ENCODE peak calls at places on chromosomes 12 and 14, in six cellular contexts. One of them, this sample, is unnamed.

GRCh38 chr12:111441107-111441928 is 35.6 kb downstream of the SH2B3 start:
- DNase-seq in foreskin keratinocyte: no peak
- DNase-seq in SK-N-SH: no peak
- DNase-seq in IMR-90: no peak
- DNase-seq in progenitor cell of endocrine pancreas: no peak
- DNase-seq in WTC11: no peak
- DNase-seq in this sample: no peak

GRCh38 chr14:34548472-34548981 is 9.0 kb upstream of the EAPP start:
- DNase-seq in SK-N-SH: no peak
- DNase-seq in foreskin keratinocyte: no peak
- DNase-seq in progenitor cell of endocrine pancreas: no peak
- DNase-seq in IMR-90: no peak
- DNase-seq in WTC11: no peak
- DNase-seq in this sample: no peak

GRCh38 chr14:24231263-24232120 is 675 bp downstream of the NEDD8 start:
- DNase-seq in SK-N-SH: peak
- DNase-seq in WTC11: no peak
- DNase-seq in progenitor cell of endocrine pancreas: no peak
- DNase-seq in foreskin keratinocyte: peak
- DNase-seq in IMR-90: no peak
- DNase-seq in this sample: no peak

GRCh38 chr14:103723176-103724081 is 7.8 kb downstream of the ZFYVE21 start:
- DNase-seq in IMR-90: no peak
- DNase-seq in progenitor cell of endocrine pancreas: no peak
- DNase-seq in SK-N-SH: no peak
- DNase-seq in foreskin keratinocyte: no peak
- DNase-seq in WTC11: no peak
- DNase-seq in this sample: no peak

GRCh38 chr12:6684609-6685008 is 4.6 kb downstream of the ZNF384 start:
- DNase-seq in WTC11: peak
- DNase-seq in SK-N-SH: peak
- DNase-seq in IMR-90: peak
- DNase-seq in progenitor cell of endocrine pancreas: no peak
- DNase-seq in foreskin keratinocyte: no peak
- DNase-seq in this sample: no peak

GRCh38 chr12:107318804-107319535 is 225.6 kb upstream of the CRY1 start:
- DNase-seq in foreskin keratinocyte: peak
- DNase-seq in progenitor cell of endocrine pancreas: peak
- DNase-seq in WTC11: peak
- DNase-seq in IMR-90: peak
- DNase-seq in SK-N-SH: peak
- DNase-seq in this sample: peak

GRCh38 chr12:109606261-109607028 is 32.9 kb downstream of the MVK start:
- DNase-seq in foreskin keratinocyte: no peak
- DNase-seq in SK-N-SH: peak
- DNase-seq in progenitor cell of endocrine pancreas: peak
- DNase-seq in IMR-90: no peak
- DNase-seq in WTC11: peak
- DNase-seq in this sample: no peak

GRCh38 chr12:124259168-124260066 is 35.5 kb upstream of the RFLNA start:
- DNase-seq in WTC11: no peak
- DNase-seq in IMR-90: no peak
- DNase-seq in foreskin keratinocyte: peak
- DNase-seq in SK-N-SH: peak
- DNase-seq in progenitor cell of endocrine pancreas: no peak
- DNase-seq in this sample: no peak

GRCh38 chr12:91139264-91139663 is 28.0 kb upstream of the LUM start:
- DNase-seq in SK-N-SH: peak
- DNase-seq in WTC11: no peak
- DNase-seq in IMR-90: peak
- DNase-seq in progenitor cell of endocrine pancreas: no peak
- DNase-seq in foreskin keratinocyte: no peak
- DNase-seq in this sample: no peak

GRCh38 chr14:99479903-99480855 is 480 bp downstream of the SETD3 start:
- DNase-seq in IMR-90: peak
- DNase-seq in SK-N-SH: peak
- DNase-seq in progenitor cell of endocrine pancreas: peak
- DNase-seq in WTC11: peak
- DNase-seq in foreskin keratinocyte: peak
- DNase-seq in this sample: peak

GRCh38 chr14:49977126-49977841 is 84.4 kb downstream of the ARF6 start:
- DNase-seq in IMR-90: no peak
- DNase-seq in SK-N-SH: no peak
- DNase-seq in WTC11: no peak
- DNase-seq in progenitor cell of endocrine pancreas: no peak
- DNase-seq in foreskin keratinocyte: no peak
- DNase-seq in this sample: peak

GRCh38 chr14:68131907-68132306 is 312.3 kb downstream of the RAD51B start:
- DNase-seq in foreskin keratinocyte: no peak
- DNase-seq in progenitor cell of endocrine pancreas: no peak
- DNase-seq in SK-N-SH: no peak
- DNase-seq in WTC11: no peak
- DNase-seq in IMR-90: no peak
- DNase-seq in this sample: no peak

GRCh38 chr14:22010532-22011242 is 337.1 kb upstream of the OR4E1 start:
- DNase-seq in WTC11: no peak
- DNase-seq in progenitor cell of endocrine pancreas: no peak
- DNase-seq in foreskin keratinocyte: peak
- DNase-seq in SK-N-SH: no peak
- DNase-seq in IMR-90: no peak
- DNase-seq in this sample: no peak

GRCh38 chr12:129848921-129849320 is 54.9 kb downstream of the TMEM132D start:
- DNase-seq in foreskin keratinocyte: no peak
- DNase-seq in WTC11: no peak
- DNase-seq in SK-N-SH: no peak
- DNase-seq in progenitor cell of endocrine pancreas: no peak
- DNase-seq in IMR-90: no peak
- DNase-seq in this sample: no peak

GRCh38 chr14:99524804-99525698 is 43.8 kb downstream of the CCNK start:
- DNase-seq in IMR-90: peak
- DNase-seq in SK-N-SH: peak
- DNase-seq in WTC11: no peak
- DNase-seq in foreskin keratinocyte: peak
- DNase-seq in progenitor cell of endocrine pancreas: no peak
- DNase-seq in this sample: no peak

GRCh38 chr12:121770802-121771625 is 22.5 kb downstream of the RHOF start:
- DNase-seq in WTC11: no peak
- DNase-seq in progenitor cell of endocrine pancreas: no peak
- DNase-seq in foreskin keratinocyte: no peak
- DNase-seq in IMR-90: no peak
- DNase-seq in SK-N-SH: no peak
- DNase-seq in this sample: no peak

GRCh38 chr12:12503384-12504078 is 59.1 kb downstream of the DUSP16 start:
- DNase-seq in SK-N-SH: no peak
- DNase-seq in WTC11: peak
- DNase-seq in foreskin keratinocyte: no peak
- DNase-seq in IMR-90: no peak
- DNase-seq in progenitor cell of endocrine pancreas: no peak
- DNase-seq in this sample: peak

GRCh38 chr14:92549096-92549852 is 35.7 kb downstream of the RIN3 start:
- DNase-seq in IMR-90: no peak
- DNase-seq in progenitor cell of endocrine pancreas: no peak
- DNase-seq in WTC11: no peak
- DNase-seq in SK-N-SH: no peak
- DNase-seq in foreskin keratinocyte: no peak
- DNase-seq in this sample: no peak

GRCh38 chr12:79071498-79071897 is 206.9 kb downstream of the SYT1 start:
- DNase-seq in SK-N-SH: no peak
- DNase-seq in foreskin keratinocyte: peak
- DNase-seq in IMR-90: no peak
- DNase-seq in progenitor cell of endocrine pancreas: no peak
- DNase-seq in WTC11: no peak
- DNase-seq in this sample: no peak

GRCh38 chr12:126558810-126559209 is 1493.6 kb downstream of the AACS start:
- DNase-seq in WTC11: no peak
- DNase-seq in SK-N-SH: no peak
- DNase-seq in foreskin keratinocyte: no peak
- DNase-seq in progenitor cell of endocrine pancreas: no peak
- DNase-seq in IMR-90: no peak
- DNase-seq in this sample: no peak

GRCh38 chr14:55661029-55661428 is 81.0 kb downstream of the KTN1 start:
- DNase-seq in progenitor cell of endocrine pancreas: no peak
- DNase-seq in WTC11: no peak
- DNase-seq in IMR-90: no peak
- DNase-seq in SK-N-SH: no peak
- DNase-seq in foreskin keratinocyte: no peak
- DNase-seq in this sample: no peak

GRCh38 chr14:75147423-75148071 is 20.7 kb upstream of the NEK9 start:
- DNase-seq in foreskin keratinocyte: peak
- DNase-seq in WTC11: peak
- DNase-seq in IMR-90: peak
- DNase-seq in SK-N-SH: no peak
- DNase-seq in progenitor cell of endocrine pancreas: peak
- DNase-seq in this sample: no peak

GRCh38 chr14:32588448-32589320 is 259.6 kb downstream of the AKAP6 start:
- DNase-seq in foreskin keratinocyte: peak
- DNase-seq in SK-N-SH: peak
- DNase-seq in IMR-90: peak
- DNase-seq in progenitor cell of endocrine pancreas: no peak
- DNase-seq in WTC11: peak
- DNase-seq in this sample: peak

GRCh38 chr12:124684971-124685688 is 117.7 kb upstream of the NCOR2 start:
- DNase-seq in SK-N-SH: no peak
- DNase-seq in IMR-90: peak
- DNase-seq in progenitor cell of endocrine pancreas: no peak
- DNase-seq in foreskin keratinocyte: peak
- DNase-seq in WTC11: no peak
- DNase-seq in this sample: no peak

GRCh38 chr12:28802706-28803438 is 346.2 kb upstream of the FAR2 start:
- DNase-seq in IMR-90: no peak
- DNase-seq in WTC11: no peak
- DNase-seq in SK-N-SH: no peak
- DNase-seq in progenitor cell of endocrine pancreas: no peak
- DNase-seq in foreskin keratinocyte: no peak
- DNase-seq in this sample: no peak

GRCh38 chr12:40573024-40573423 is 119.2 kb upstream of the CNTN1 start:
- DNase-seq in SK-N-SH: no peak
- DNase-seq in WTC11: no peak
- DNase-seq in progenitor cell of endocrine pancreas: no peak
- DNase-seq in foreskin keratinocyte: no peak
- DNase-seq in IMR-90: no peak
- DNase-seq in this sample: no peak

GRCh38 chr12:71562681-71563595 is 100.7 kb downstream of the ZFC3H1 start:
- DNase-seq in WTC11: no peak
- DNase-seq in SK-N-SH: peak
- DNase-seq in IMR-90: no peak
- DNase-seq in foreskin keratinocyte: no peak
- DNase-seq in progenitor cell of endocrine pancreas: no peak
- DNase-seq in this sample: no peak

GRCh38 chr14:83520837-83521236 is 1987.2 kb upstream of the SEL1L start:
- DNase-seq in foreskin keratinocyte: no peak
- DNase-seq in IMR-90: peak
- DNase-seq in WTC11: no peak
- DNase-seq in SK-N-SH: peak
- DNase-seq in progenitor cell of endocrine pancreas: no peak
- DNase-seq in this sample: no peak

GRCh38 chr12:51678086-51678724 is 87.2 kb downstream of the SCN8A start:
- DNase-seq in IMR-90: peak
- DNase-seq in WTC11: peak
- DNase-seq in foreskin keratinocyte: peak
- DNase-seq in progenitor cell of endocrine pancreas: no peak
- DNase-seq in SK-N-SH: peak
- DNase-seq in this sample: peak
- TF ChIP-seq CTCF in IMR-90: peak
- TF ChIP-seq CTCF in WTC11: peak
- TF ChIP-seq CTCF in foreskin keratinocyte: peak
- TF ChIP-seq CTCF in progenitor cell of endocrine pancreas: peak
- TF ChIP-seq CTCF in SK-N-SH: peak
- TF ChIP-seq CTCF in this sample: peak

GRCh38 chr12:55681142-55682077 is 26.3 kb downstream of the ITGA7 start:
- DNase-seq in progenitor cell of endocrine pancreas: peak
- DNase-seq in WTC11: peak
- DNase-seq in IMR-90: peak
- DNase-seq in foreskin keratinocyte: peak
- DNase-seq in SK-N-SH: no peak
- DNase-seq in this sample: no peak
- TF ChIP-seq CTCF in progenitor cell of endocrine pancreas: peak
- TF ChIP-seq CTCF in WTC11: no peak
- TF ChIP-seq CTCF in IMR-90: peak
- TF ChIP-seq CTCF in foreskin keratinocyte: peak
- TF ChIP-seq CTCF in SK-N-SH: peak
- TF ChIP-seq CTCF in this sample: no peak

GRCh38 chr12:62922539-62922938 is 12.4 kb downstream of the PPM1H start:
- DNase-seq in foreskin keratinocyte: no peak
- DNase-seq in progenitor cell of endocrine pancreas: no peak
- DNase-seq in IMR-90: no peak
- DNase-seq in WTC11: no peak
- DNase-seq in SK-N-SH: no peak
- DNase-seq in this sample: no peak
- TF ChIP-seq CTCF in foreskin keratinocyte: no peak
- TF ChIP-seq CTCF in progenitor cell of endocrine pancreas: no peak
- TF ChIP-seq CTCF in IMR-90: no peak
- TF ChIP-seq CTCF in WTC11: no peak
- TF ChIP-seq CTCF in SK-N-SH: no peak
- TF ChIP-seq CTCF in this sample: no peak

GRCh38 chr12:88946377-88946997 is 366.2 kb upstream of the KITLG start:
- DNase-seq in SK-N-SH: no peak
- DNase-seq in foreskin keratinocyte: peak
- DNase-seq in WTC11: no peak
- DNase-seq in progenitor cell of endocrine pancreas: no peak
- DNase-seq in IMR-90: peak
- DNase-seq in this sample: no peak
- TF ChIP-seq CTCF in SK-N-SH: peak
- TF ChIP-seq CTCF in foreskin keratinocyte: no peak
- TF ChIP-seq CTCF in WTC11: no peak
- TF ChIP-seq CTCF in progenitor cell of endocrine pancreas: no peak
- TF ChIP-seq CTCF in IMR-90: peak
- TF ChIP-seq CTCF in this sample: no peak

GRCh38 chr12:613996-614726 is 49.1 kb downstream of the NINJ2 start:
- DNase-seq in SK-N-SH: peak
- DNase-seq in foreskin keratinocyte: no peak
- DNase-seq in WTC11: peak
- DNase-seq in IMR-90: no peak
- DNase-seq in progenitor cell of endocrine pancreas: no peak
- DNase-seq in this sample: peak
- TF ChIP-seq CTCF in SK-N-SH: peak
- TF ChIP-seq CTCF in foreskin keratinocyte: peak
- TF ChIP-seq CTCF in WTC11: no peak
- TF ChIP-seq CTCF in IMR-90: no peak
- TF ChIP-seq CTCF in progenitor cell of endocrine pancreas: peak
- TF ChIP-seq CTCF in this sample: peak

GRCh38 chr12:102740157-102741032 is 176.6 kb downstream of the PAH start:
- DNase-seq in IMR-90: peak
- DNase-seq in SK-N-SH: no peak
- DNase-seq in progenitor cell of endocrine pancreas: no peak
- DNase-seq in foreskin keratinocyte: peak
- DNase-seq in WTC11: no peak
- DNase-seq in this sample: no peak
- TF ChIP-seq CTCF in IMR-90: peak
- TF ChIP-seq CTCF in SK-N-SH: peak
- TF ChIP-seq CTCF in progenitor cell of endocrine pancreas: peak
- TF ChIP-seq CTCF in foreskin keratinocyte: peak
- TF ChIP-seq CTCF in WTC11: no peak
- TF ChIP-seq CTCF in this sample: no peak